ENCODE peak calls at places on chromosomes 4 and X, in six cellular contexts. One of them, this sample, is unnamed.

GRCh38 chrX:153924149-153924861 is 1.8 kb downstream of the ARHGAP4 start:
- DNase-seq in Peyer's patch: no peak
- DNase-seq in stimulated activated naive CD8-positive, alpha-beta T cell treated with anti-CD3 and anti-CD28 coated beads, Interleukin-15, Interleukin-2, amounts not matched to agents 100 U/mL and 50 U/mL, for 24 hours: no peak
- DNase-seq in choroid plexus epithelial cell: peak
- DNase-seq in NCI-H1105: peak
- DNase-seq in SW480: peak
- DNase-seq in this sample: no peak

GRCh38 chrX:153967536-153968214 is 3.9 kb downstream of the HCFC1 start:
- DNase-seq in Peyer's patch: no peak
- DNase-seq in stimulated activated naive CD8-positive, alpha-beta T cell treated with anti-CD3 and anti-CD28 coated beads, Interleukin-15, Interleukin-2, amounts not matched to agents 100 U/mL and 50 U/mL, for 24 hours: peak
- DNase-seq in choroid plexus epithelial cell: no peak
- DNase-seq in NCI-H1105: no peak
- DNase-seq in SW480: no peak
- DNase-seq in this sample: no peak

GRCh38 chr4:41549469-41549868 is 11.5 kb downstream of the LIMCH1 start:
- DNase-seq in Peyer's patch: no peak
- DNase-seq in stimulated activated naive CD8-positive, alpha-beta T cell treated with anti-CD3 and anti-CD28 coated beads, Interleukin-15, Interleukin-2, amounts not matched to agents 100 U/mL and 50 U/mL, for 24 hours: no peak
- DNase-seq in choroid plexus epithelial cell: no peak
- DNase-seq in NCI-H1105: no peak
- DNase-seq in SW480: no peak
- DNase-seq in this sample: no peak

GRCh38 chr4:112938461-112939058 is 110.9 kb upstream of the ANK2 start:
- DNase-seq in Peyer's patch: no peak
- DNase-seq in stimulated activated naive CD8-positive, alpha-beta T cell treated with anti-CD3 and anti-CD28 coated beads, Interleukin-15, Interleukin-2, amounts not matched to agents 100 U/mL and 50 U/mL, for 24 hours: no peak
- DNase-seq in choroid plexus epithelial cell: peak
- DNase-seq in NCI-H1105: peak
- DNase-seq in SW480: peak
- DNase-seq in this sample: peak

GRCh38 chr4:49063670-49064069 is 77.6 kb downstream of the CWH43 start:
- DNase-seq in Peyer's patch: no peak
- DNase-seq in stimulated activated naive CD8-positive, alpha-beta T cell treated with anti-CD3 and anti-CD28 coated beads, Interleukin-15, Interleukin-2, amounts not matched to agents 100 U/mL and 50 U/mL, for 24 hours: no peak
- DNase-seq in choroid plexus epithelial cell: no peak
- DNase-seq in NCI-H1105: no peak
- DNase-seq in SW480: no peak
- DNase-seq in this sample: no peak

GRCh38 chr4:189940178-189941004 is at the start of gene FRG1:
- DNase-seq in Peyer's patch: peak
- DNase-seq in stimulated activated naive CD8-positive, alpha-beta T cell treated with anti-CD3 and anti-CD28 coated beads, Interleukin-15, Interleukin-2, amounts not matched to agents 100 U/mL and 50 U/mL, for 24 hours: peak
- DNase-seq in choroid plexus epithelial cell: peak
- DNase-seq in NCI-H1105: no peak
- DNase-seq in SW480: peak
- DNase-seq in this sample: peak

GRCh38 chrX:9522756-9523155 is 57.9 kb downstream of the TBL1X start:
- DNase-seq in Peyer's patch: no peak
- DNase-seq in stimulated activated naive CD8-positive, alpha-beta T cell treated with anti-CD3 and anti-CD28 coated beads, Interleukin-15, Interleukin-2, amounts not matched to agents 100 U/mL and 50 U/mL, for 24 hours: no peak
- DNase-seq in choroid plexus epithelial cell: peak
- DNase-seq in NCI-H1105: no peak
- DNase-seq in SW480: no peak
- DNase-seq in this sample: no peak

GRCh38 chr4:156672924-156673323 is 298.7 kb downstream of the PDGFC start:
- DNase-seq in Peyer's patch: no peak
- DNase-seq in stimulated activated naive CD8-positive, alpha-beta T cell treated with anti-CD3 and anti-CD28 coated beads, Interleukin-15, Interleukin-2, amounts not matched to agents 100 U/mL and 50 U/mL, for 24 hours: no peak
- DNase-seq in choroid plexus epithelial cell: no peak
- DNase-seq in NCI-H1105: no peak
- DNase-seq in SW480: no peak
- DNase-seq in this sample: no peak

GRCh38 chrX:154748712-154749339 is 2.1 kb downstream of the GAB3 start:
- DNase-seq in Peyer's patch: no peak
- DNase-seq in stimulated activated naive CD8-positive, alpha-beta T cell treated with anti-CD3 and anti-CD28 coated beads, Interleukin-15, Interleukin-2, amounts not matched to agents 100 U/mL and 50 U/mL, for 24 hours: no peak
- DNase-seq in choroid plexus epithelial cell: peak
- DNase-seq in NCI-H1105: peak
- DNase-seq in SW480: peak
- DNase-seq in this sample: peak

GRCh38 chrX:15497865-15498264 is 2.7 kb upstream of the BMX start:
- DNase-seq in Peyer's patch: no peak
- DNase-seq in stimulated activated naive CD8-positive, alpha-beta T cell treated with anti-CD3 and anti-CD28 coated beads, Interleukin-15, Interleukin-2, amounts not matched to agents 100 U/mL and 50 U/mL, for 24 hours: peak
- DNase-seq in choroid plexus epithelial cell: peak
- DNase-seq in NCI-H1105: peak
- DNase-seq in SW480: peak
- DNase-seq in this sample: peak

GRCh38 chr4:11503166-11503565 is 74.5 kb upstream of the HS3ST1 start:
- DNase-seq in Peyer's patch: no peak
- DNase-seq in stimulated activated naive CD8-positive, alpha-beta T cell treated with anti-CD3 and anti-CD28 coated beads, Interleukin-15, Interleukin-2, amounts not matched to agents 100 U/mL and 50 U/mL, for 24 hours: no peak
- DNase-seq in choroid plexus epithelial cell: no peak
- DNase-seq in NCI-H1105: no peak
- DNase-seq in SW480: no peak
- DNase-seq in this sample: no peak

GRCh38 chrX:74349387-74349786 is 45.4 kb downstream of the ZCCHC13 start:
- DNase-seq in Peyer's patch: no peak
- DNase-seq in stimulated activated naive CD8-positive, alpha-beta T cell treated with anti-CD3 and anti-CD28 coated beads, Interleukin-15, Interleukin-2, amounts not matched to agents 100 U/mL and 50 U/mL, for 24 hours: no peak
- DNase-seq in choroid plexus epithelial cell: peak
- DNase-seq in NCI-H1105: no peak
- DNase-seq in SW480: peak
- DNase-seq in this sample: no peak